ENCODE peak calls at places on chromosomes 16 and 17, in six cellular contexts. I is suprapubic skin; A is activated T-helper 1 cell treated with anti-CD3 and anti-CD28 coated beads, Interleukin-2, amount 50 U/mL, for 16 hours; V is B cell; O is MM.1S; P is CD4-positive, alpha-beta memory T cell. N is an unnamed sample.

GRCh38 chr17:33651631-33652030 is 358.5 kb upstream of the ASIC2 start:
- DNase-seq in I (no peak), A (no peak), V (no peak), O (no peak), P (no peak), N (no peak)

GRCh38 chr17:41860254-41860931 is 4.8 kb downstream of the KLHL11 start:
- DNase-seq in I (no peak), A (no peak), V (no peak), O (no peak), P (no peak), N (no peak)

GRCh38 chr16:6528217-6528616 is 804.4 kb upstream of the RBFOX1 start:
- DNase-seq in I (no peak), A (no peak), V (no peak), O (no peak), P (no peak), N (no peak)

GRCh38 chr17:50845260-50846147 is 10.1 kb downstream of the WFIKKN2 start:
- DNase-seq in I (peak; percentile 55), A (no peak), V (no peak), O (no peak), P (no peak), N (no peak)

GRCh38 chr16:25155553-25156460 is 44.3 kb downstream of the LCMT1 start:
- DNase-seq in I (no peak), A (no peak), V (no peak), O (no peak), P (no peak), N (no peak)

GRCh38 chr17:80028030-80028429 is 7.6 kb downstream of the TBC1D16 start:
- DNase-seq in I (no peak), A (no peak), V (no peak), O (no peak), P (no peak), N (no peak)

GRCh38 chr17:13619462-13619861 is 17.7 kb upstream of the HS3ST3A1 start:
- DNase-seq in I (no peak), A (no peak), V (no peak), O (no peak), P (no peak), N (no peak)

GRCh38 chr16:73058221-73058615 is 10.3 kb upstream of the ZFHX3 start:
- DNase-seq in I (peak; percentile 67), A (no peak), V (peak; percentile 46), O (peak; percentile 49), P (no peak), N (no peak)

GRCh38 chr16:69270395-69270794 is 40.8 kb upstream of the VPS4A start:
- DNase-seq in I (no peak), A (no peak), V (no peak), O (no peak), P (no peak), N (no peak)

GRCh38 chr16:50067290-50067853 is 1.6 kb downstream of the HEATR3 start:
- DNase-seq in I (no peak), A (no peak), V (no peak), O (peak; percentile 53), P (peak; percentile 27), N (no peak)

GRCh38 chr17:12737740-12738469 is 51.4 kb upstream of the ARHGAP44 start:
- DNase-seq in I (no peak), A (no peak), V (no peak), O (no peak), P (no peak), N (no peak)

GRCh38 chr17:57697891-57698708 is 47.0 kb downstream of the CCDC182 start:
- DNase-seq in I (peak; percentile 17), A (no peak), V (no peak), O (no peak), P (no peak), N (no peak)

GRCh38 chr17:74354123-74354522 is 7.5 kb downstream of the BTBD17 start:
- DNase-seq in I (no peak), A (peak; percentile 18), V (no peak), O (peak; percentile 31), P (peak; percentile 49), N (no peak)

GRCh38 chr16:11583889-11584565 is 2.7 kb downstream of the LITAF start:
- DNase-seq in I (no peak), A (no peak), V (peak; percentile 62), O (peak; percentile 28), P (no peak), N (no peak)

GRCh38 chr16:71367243-71367976 is 8.9 kb downstream of the CALB2 start:
- DNase-seq in I (no peak), A (peak; percentile 3), V (no peak), O (peak; percentile 31), P (no peak), N (peak; percentile 24)

GRCh38 chr16:82936941-82937551 is 310.3 kb downstream of the CDH13 start:
- DNase-seq in I (no peak), A (no peak), V (no peak), O (no peak), P (no peak), N (no peak)

GRCh38 chr16:27980076-27980775 is 83.3 kb downstream of the GSG1L start:
- DNase-seq in I (peak; percentile 35), A (no peak), V (no peak), O (no peak), P (no peak), N (no peak)

GRCh38 chr17:876272-876671 is 94.1 kb downstream of the MRM3 start:
- DNase-seq in I (no peak), A (no peak), V (no peak), O (no peak), P (peak; percentile 43), N (no peak)

GRCh38 chr17:38886643-38887010 is 16.8 kb downstream of the LASP1 start:
- DNase-seq in I (no peak), A (no peak), V (no peak), O (no peak), P (no peak), N (no peak)

GRCh38 chr17:69581061-69581955 is 166.8 kb downstream of the MAP2K6 start:
- DNase-seq in I (no peak), A (no peak), V (peak; percentile 88), O (peak; percentile 83), P (peak; percentile 10), N (no peak)

GRCh38 chr17:29346462-29346861 is 43.7 kb upstream of the TAOK1 start:
- DNase-seq in I (no peak), A (no peak), V (no peak), O (no peak), P (no peak), N (no peak)

GRCh38 chr17:4956493-4957061 is 5.7 kb downstream of the ENO3 start:
- DNase-seq in I (no peak), A (no peak), V (no peak), O (peak; percentile 39), P (peak; percentile 29), N (no peak)

GRCh38 chr16:68760671-68761275 is 23.7 kb downstream of the CDH1 start:
- DNase-seq in I (no peak), A (peak; percentile 19), V (no peak), O (peak; percentile 84), P (no peak), N (no peak)

GRCh38 chr16:14389359-14389758 is 240.7 kb downstream of the PARN start:
- DNase-seq in I (no peak), A (no peak), V (no peak), O (no peak), P (no peak), N (no peak)

GRCh38 chr16:57113042-57113453 is 20.7 kb downstream of the CPNE2 start:
- DNase-seq in I (no peak), A (no peak), V (no peak), O (no peak), P (no peak), N (no peak)

GRCh38 chr17:73043686-73044581 is 48.6 kb downstream of the SLC39A11 start:
- DNase-seq in I (no peak), A (no peak), V (no peak), O (no peak), P (no peak), N (no peak)

GRCh38 chr17:8518858-8519257 is 83.2 kb downstream of the NDEL1 start:
- DNase-seq in I (no peak), A (no peak), V (no peak), O (no peak), P (no peak), N (no peak)

GRCh38 chr16:1972490-1972877 is 631 bp downstream of the TBL3 start:
- DNase-seq in I (peak; percentile 74), A (no peak), V (no peak), O (no peak), P (no peak), N (no peak)

GRCh38 chr17:42866631-42867575 is 15.9 kb downstream of the AOC3 start:
- DNase-seq in I (no peak), A (no peak), V (no peak), O (no peak), P (no peak), N (no peak)

N was measured in NCI-H2107.